ENCODE peak calls at places on chromosomes 5 and 9, in eight cellular contexts. R, U, F, Z, Q, W, I and Y are unnamed samples.

GRCh38 chr5:149406203-149406978 is 27.3 kb upstream of the IL17B start:
- DNase-seq in R (peak), U (peak), F (peak), Z (no peak), Q (peak), W (peak), I (peak), Y (peak)

GRCh38 chr5:135245521-135246499 is 153.2 kb downstream of the MACROH2A1 start:
- DNase-seq in R (peak), U (no peak), F (peak), Z (no peak), Q (no peak), W (no peak), I (peak), Y (peak)

GRCh38 chr9:97704851-97705250 is 7.7 kb upstream of the XPA start:
- DNase-seq in R (no peak), U (no peak), F (no peak), Z (no peak), Q (no peak), W (no peak), I (no peak), Y (peak)

GRCh38 chr5:176812269-176813259 is 2.2 kb downstream of the UNC5A start:
- DNase-seq in R (no peak), U (no peak), F (no peak), Z (peak), Q (no peak), W (no peak), I (peak), Y (peak)

GRCh38 chr5:135916638-135917263 is 21.1 kb upstream of the IL9 start:
- DNase-seq in R (no peak), U (no peak), F (no peak), Z (no peak), Q (no peak), W (no peak), I (peak), Y (no peak)

GRCh38 chr5:175385691-175386360 is 58.2 kb downstream of the DRD1 start:
- DNase-seq in R (no peak), U (no peak), F (no peak), Z (no peak), Q (no peak), W (no peak), I (no peak), Y (no peak)

GRCh38 chr9:7777776-7778175 is 21.8 kb downstream of the DMAC1 start:
- DNase-seq in R (no peak), U (no peak), F (no peak), Z (no peak), Q (no peak), W (no peak), I (peak), Y (no peak)

GRCh38 chr5:130168211-130168610 is 263.9 kb downstream of the CHSY3 start:
- DNase-seq in R (no peak), U (no peak), F (peak), Z (no peak), Q (no peak), W (peak), I (peak), Y (peak)

GRCh38 chr5:80217667-80218066 is 38.2 kb downstream of the SERINC5 start:
- DNase-seq in R (no peak), U (no peak), F (no peak), Z (no peak), Q (no peak), W (no peak), I (no peak), Y (no peak)

GRCh38 chr5:133706732-133707430 is 94.5 kb upstream of the FSTL4 start:
- DNase-seq in R (no peak), U (no peak), F (no peak), Z (no peak), Q (no peak), W (no peak), I (no peak), Y (no peak)

GRCh38 chr9:134937566-134938345 is 20.0 kb upstream of the FCN1 start:
- DNase-seq in R (no peak), U (no peak), F (no peak), Z (no peak), Q (no peak), W (no peak), I (no peak), Y (no peak)

GRCh38 chr5:98308960-98309359 is 464.5 kb upstream of the RGMB start:
- DNase-seq in R (no peak), U (no peak), F (peak), Z (no peak), Q (no peak), W (no peak), I (peak), Y (no peak)

GRCh38 chr5:98308231-98308630 is 465.2 kb upstream of the RGMB start:
- DNase-seq in R (no peak), U (no peak), F (no peak), Z (no peak), Q (no peak), W (no peak), I (peak), Y (no peak)

GRCh38 chr5:98307811-98308210 is 465.7 kb upstream of the RGMB start:
- DNase-seq in R (no peak), U (no peak), F (peak), Z (no peak), Q (no peak), W (peak), I (peak), Y (peak)

GRCh38 chr5:98314262-98314661 is 459.2 kb upstream of the RGMB start:
- DNase-seq in R (no peak), U (no peak), F (peak), Z (no peak), Q (no peak), W (peak), I (peak), Y (peak)

GRCh38 chr5:98309785-98310566 is 463.5 kb upstream of the RGMB start:
- DNase-seq in R (no peak), U (no peak), F (peak), Z (no peak), Q (no peak), W (peak), I (peak), Y (peak)
- TF ChIP-seq CTCF in R (no peak), U (no peak), F (no peak), Z (no peak), Q (no peak), W (no peak), I (no peak), Y (no peak)

GRCh38 chr9:113617550-113617949 is 154.0 kb downstream of the RGS3 start:
- DNase-seq in R (no peak), U (no peak), F (no peak), Z (no peak), Q (no peak), W (no peak), I (no peak), Y (no peak)

GRCh38 chr9:113616116-113616515 is 152.6 kb downstream of the RGS3 start:
- DNase-seq in R (no peak), U (no peak), F (no peak), Z (no peak), Q (no peak), W (no peak), I (no peak), Y (no peak)

GRCh38 chr9:113619156-113619861 is 155.8 kb downstream of the RGS3 start:
- DNase-seq in R (no peak), U (no peak), F (no peak), Z (no peak), Q (peak), W (no peak), I (no peak), Y (no peak)

GRCh38 chr9:113614843-113615648 is 151.5 kb downstream of the RGS3 start:
- DNase-seq in R (peak), U (peak), F (peak), Z (no peak), Q (peak), W (no peak), I (peak), Y (peak)

GRCh38 chr9:113616716-113617496 is 153.4 kb downstream of the RGS3 start:
- DNase-seq in R (no peak), U (no peak), F (no peak), Z (no peak), Q (no peak), W (no peak), I (no peak), Y (no peak)
- H3K4me3 ChIP-seq in R (no peak), U (no peak), F (no peak), Z (no peak), Q (no peak), W (no peak), I (no peak), Y (no peak)

DNA sequence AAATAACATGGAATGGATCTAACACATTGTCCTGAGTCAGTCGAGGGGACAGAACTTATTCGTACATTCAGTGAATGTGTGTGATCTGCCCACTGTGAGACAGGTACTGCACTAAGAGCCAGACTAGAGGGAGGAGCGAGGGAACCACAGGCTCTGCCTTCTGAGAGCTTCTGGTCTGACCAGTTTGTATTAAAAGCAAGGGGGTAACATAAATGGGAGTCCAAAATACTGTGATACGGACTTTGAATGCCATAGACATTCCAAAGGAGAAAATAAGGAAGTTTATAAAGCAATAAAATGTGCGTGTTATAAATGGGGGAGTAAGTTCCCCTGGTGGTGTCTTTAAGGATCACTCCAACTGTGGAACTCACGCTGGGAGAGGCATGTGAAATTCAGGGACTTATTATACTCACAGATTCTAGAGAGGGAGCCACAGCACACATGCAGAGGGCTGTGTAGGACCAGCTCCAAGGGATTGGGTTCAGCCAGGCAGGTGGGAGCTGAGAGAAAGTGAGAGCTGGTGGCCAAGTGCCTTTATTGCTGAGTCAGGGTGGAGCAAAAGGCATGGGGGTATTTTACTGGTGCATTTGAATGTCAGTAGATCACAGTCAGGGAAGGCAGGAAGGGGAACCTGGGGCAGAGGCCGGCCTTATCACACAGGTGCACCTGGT is 186.5 kb upstream of the WWC1 start:
- DNase-seq in R (no peak), U (no peak), F (no peak), Z (no peak), Q (no peak), W (no peak), I (no peak), Y (no peak)
- TF ChIP-seq CTCF in R (no peak), U (no peak), F (no peak), Z (no peak), Q (no peak), W (peak), I (peak), Y (peak)

GRCh38 chr5:172544371-172545120 is 90.2 kb upstream of the SH3PXD2B start:
- DNase-seq in R (peak), U (no peak), F (no peak), Z (no peak), Q (no peak), W (no peak), I (no peak), Y (no peak)

GRCh38 chr5:172548311-172548731 is 92.7 kb upstream of the NEURL1B start:
- DNase-seq in R (no peak), U (no peak), F (no peak), Z (no peak), Q (no peak), W (no peak), I (no peak), Y (no peak)

GRCh38 chr5:172545291-172545761 is 91.0 kb upstream of the SH3PXD2B start:
- DNase-seq in R (peak), U (no peak), F (no peak), Z (no peak), Q (no peak), W (no peak), I (no peak), Y (no peak)

GRCh38 chr5:172543484-172544298 is 89.4 kb upstream of the SH3PXD2B start:
- DNase-seq in R (peak), U (no peak), F (no peak), Z (no peak), Q (no peak), W (no peak), I (peak), Y (no peak)

DNA sequence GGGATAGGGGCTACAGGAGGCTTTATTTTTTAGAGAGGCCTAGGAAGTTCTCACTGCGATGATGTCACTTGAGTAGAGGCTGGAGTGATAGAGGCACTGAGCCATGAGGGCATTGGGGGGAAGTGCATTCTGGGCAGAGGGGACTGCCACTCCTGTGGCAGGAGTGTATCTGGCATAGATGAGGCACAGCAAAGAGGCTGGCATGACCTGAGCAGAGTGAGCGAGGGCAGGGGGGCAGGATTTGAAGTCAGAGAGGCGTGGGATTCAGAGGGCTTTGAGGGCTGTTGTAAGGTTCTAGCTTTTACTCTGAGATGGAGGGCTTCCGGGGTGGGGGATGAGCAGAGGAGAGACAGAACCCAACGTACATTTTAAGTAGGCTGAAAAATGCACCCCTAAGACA is 91.9 kb upstream of the SH3PXD2B start:
- DNase-seq in R (peak), U (no peak), F (no peak), Z (no peak), Q (no peak), W (no peak), I (no peak), Y (no peak)
- H3K4me3 ChIP-seq in R (no peak), U (no peak), F (no peak), Z (no peak), Q (no peak), W (no peak), I (no peak), Y (no peak)

GRCh38 chr9:120299785-120300184 is 280.2 kb downstream of the CDK5RAP2 start:
- DNase-seq in R (no peak), U (no peak), F (no peak), Z (peak), Q (no peak), W (no peak), I (no peak), Y (no peak)
- TF ChIP-seq CTCF in R (no peak), U (no peak), F (no peak), Z (peak), Q (no peak), W (no peak), I (no peak), Y (peak)

DNA sequence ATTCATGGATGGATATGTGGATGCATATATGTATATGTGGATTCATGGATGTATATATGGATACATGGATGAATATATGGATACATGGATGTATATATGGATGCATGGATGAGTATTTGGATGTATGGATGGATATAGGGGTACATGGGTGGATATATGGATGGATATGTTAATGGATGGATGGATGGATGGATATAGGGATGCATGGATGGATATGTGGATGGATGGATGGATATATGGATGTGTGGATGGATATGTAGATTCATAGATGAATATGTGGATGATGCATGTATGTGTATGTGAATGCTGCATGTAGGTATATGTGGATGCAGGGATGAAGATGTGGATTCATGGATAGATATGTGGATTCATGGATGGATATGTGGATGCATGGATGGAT is 53.4 kb upstream of the SYNPO start:
- DNase-seq in R (no peak), U (no peak), F (no peak), Z (no peak), Q (no peak), W (no peak), I (no peak), Y (no peak)
- H3K4me3 ChIP-seq in R (no peak), U (no peak), F (no peak), Z (no peak), Q (no peak), W (no peak), I (no peak), Y (no peak)

DNA sequence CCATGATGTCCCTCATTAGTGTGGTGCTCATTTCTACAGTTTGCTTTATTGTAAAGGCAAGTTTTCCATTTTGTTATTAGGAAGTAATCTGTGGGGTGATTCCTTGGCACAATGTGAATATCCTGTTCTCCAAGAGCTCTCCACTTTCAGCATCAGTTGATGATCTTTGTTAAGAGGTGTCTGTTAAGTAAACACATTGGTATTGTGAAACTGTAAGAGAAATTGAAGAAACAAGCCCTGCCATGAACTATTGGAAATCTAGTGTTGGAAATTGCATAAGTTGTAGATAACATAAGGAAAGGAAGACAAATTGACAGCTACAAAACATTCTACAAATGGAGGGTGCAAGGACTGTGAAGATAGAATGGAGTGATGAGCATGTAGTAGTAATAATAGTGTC is 17.2 kb downstream of the RNF14 start:
- DNase-seq in R (no peak), U (no peak), F (no peak), Z (no peak), Q (no peak), W (no peak), I (no peak), Y (no peak)
- TF ChIP-seq CTCF in R (no peak), U (no peak), F (no peak), Z (no peak), Q (no peak), W (no peak), I (no peak), Y (no peak)

GRCh38 chr9:136587944-136588662 is 42.3 kb upstream of the NOTCH1 start:
- DNase-seq in R (no peak), U (no peak), F (no peak), Z (no peak), Q (no peak), W (no peak), I (no peak), Y (peak)
- H3K4me3 ChIP-seq in R (no peak), U (peak), F (no peak), Z (no peak), Q (no peak), W (no peak), I (no peak), Y (no peak)

GRCh38 chr5:126956991-126957390 is 73.4 kb downstream of the MARCHF3 start:
- DNase-seq in R (no peak), U (no peak), F (no peak), Z (no peak), Q (no peak), W (no peak), I (no peak), Y (no peak)

GRCh38 chr5:126959188-126959587 is 71.2 kb downstream of the MARCHF3 start:
- DNase-seq in R (no peak), U (no peak), F (no peak), Z (no peak), Q (no peak), W (no peak), I (no peak), Y (no peak)

GRCh38 chr5:126949475-126949874 is 80.9 kb downstream of the MARCHF3 start:
- DNase-seq in R (no peak), U (no peak), F (no peak), Z (no peak), Q (no peak), W (no peak), I (no peak), Y (no peak)

GRCh38 chr5:126954981-126955380 is 75.4 kb downstream of the MARCHF3 start:
- DNase-seq in R (no peak), U (no peak), F (no peak), Z (no peak), Q (no peak), W (no peak), I (peak), Y (no peak)
- TF ChIP-seq CTCF in R (no peak), U (no peak), F (no peak), Z (no peak), Q (no peak), W (no peak), I (no peak), Y (no peak)